ENCODE peak calls at places on chromosome 6, in four cellular contexts. E, Z, G and A are unnamed samples.

GRCh38 chr6:170572704-170573466 is 11.6 kb downstream of the PDCD2 start:
- DNase-seq in Z (no peak), E (no peak), G (no peak), A (no peak)

GRCh38 chr6:144340541-144341371 is 55.6 kb downstream of the UTRN start:
- DNase-seq in Z (no peak), E (no peak), G (no peak), A (no peak)

GRCh38 chr6:6556738-6557503 is 31.6 kb upstream of the LY86 start:
- DNase-seq in E (no peak), Z (no peak), G (no peak), A (peak; percentile 50)

GRCh38 chr6:901696-902455 is 208.9 kb upstream of the EXOC2 start:
- DNase-seq in Z (no peak), E (no peak), G (no peak), A (peak; percentile 43)

GRCh38 chr6:65416640-65417039 is 290.4 kb downstream of the EYS start:
- DNase-seq in Z (no peak), E (no peak), G (no peak), A (no peak)

GRCh38 chr6:144543006-144543871 is 258.1 kb downstream of the UTRN start:
- DNase-seq in G (no peak), Z (no peak), E (no peak), A (no peak)

GRCh38 chr6:142752348-142752747 is 192.6 kb downstream of the HIVEP2 start:
- DNase-seq in E (no peak), G (no peak), Z (no peak), A (no peak)

GRCh38 chr6:144262470-144263369 is 22.4 kb upstream of the UTRN start:
- DNase-seq in G (no peak), Z (no peak), E (no peak), A (no peak)

GRCh38 chr6:414447-414846 is 22.9 kb downstream of the IRF4 start:
- DNase-seq in Z (no peak), E (no peak), G (no peak), A (no peak)

GRCh38 chr6:154668156-154668555 is 65.1 kb upstream of the SCAF8 start:
- DNase-seq in G (no peak), E (no peak), Z (no peak), A (no peak)

GRCh38 chr6:46949662-46950280 is 28.0 kb upstream of the ADGRF5 start:
- DNase-seq in E (peak; percentile 27), Z (no peak), G (no peak), A (peak; percentile 25)

GRCh38 chr6:125747589-125748533 is 1.6 kb upstream of the HEY2 start:
- DNase-seq in E (no peak), Z (no peak), G (no peak), A (peak; percentile 89)

GRCh38 chr6:168216139-168216538 is 103.4 kb downstream of the DACT2 start:
- DNase-seq in G (no peak), E (no peak), Z (no peak), A (peak; percentile 72)

GRCh38 chr6:87068804-87069203 is 26.1 kb downstream of the CGA start:
- DNase-seq in Z (no peak), G (no peak), E (no peak), A (no peak)

GRCh38 chr6:157669747-157670216 is 153.3 kb upstream of the SNX9 start:
- DNase-seq in Z (peak; percentile 71), E (peak; percentile 78), G (no peak), A (peak; percentile 78)

GRCh38 chr6:108635505-108636226 is 74.9 kb downstream of the FOXO3 start:
- DNase-seq in E (no peak), G (no peak), Z (no peak), A (no peak)

GRCh38 chr6:136757150-136757549 is 35.1 kb downstream of the MAP3K5 start:
- DNase-seq in E (no peak), G (no peak), Z (no peak), A (no peak)

GRCh38 chr6:101085327-101085726 is 204.2 kb upstream of the ASCC3 start:
- DNase-seq in E (no peak), G (no peak), Z (no peak), A (no peak)

GRCh38 chr6:33271608-33272357 is at the start of the genes RPS18 and VPS52:
- DNase-seq in E (peak; percentile 91), G (peak; percentile 90), Z (peak; percentile 92), A (peak; percentile 98)

GRCh38 chr6:81806793-81807565 is 54.5 kb upstream of the TENT5A start:
- DNase-seq in E (no peak), Z (no peak), G (no peak), A (no peak)

GRCh38 chr6:116409756-116410155 is 39.0 kb downstream of the DSE start:
- DNase-seq in Z (no peak), G (no peak), E (no peak), A (no peak)

GRCh38 chr6:33374359-33374910 is 17.2 kb upstream of the KIFC1 start:
- DNase-seq in E (no peak), G (no peak), Z (no peak), A (no peak)

GRCh38 chr6:112337209-112337638 is 9.9 kb upstream of the RFPL4B start:
- DNase-seq in Z (no peak), G (no peak), E (peak; percentile 60), A (no peak)

GRCh38 chr6:135331002-135331401 is 149.9 kb downstream of the MYB start:
- DNase-seq in Z (no peak), G (no peak), E (no peak), A (no peak)

GRCh38 chr6:92122746-92123145 is 1296.6 kb downstream of the EPHA7 start:
- DNase-seq in E (no peak), Z (no peak), G (no peak), A (no peak)

GRCh38 chr6:168939771-168940170 is 313.9 kb downstream of the THBS2 start:
- DNase-seq in G (no peak), E (no peak), Z (no peak), A (peak; percentile 29)

GRCh38 chr6:142195862-142196536 is 48.9 kb downstream of the VTA1 start:
- DNase-seq in G (no peak), E (no peak), Z (no peak), A (no peak)

GRCh38 chr6:157276134-157276532 is 47.2 kb downstream of the TMEM242 start:
- DNase-seq in G (no peak), E (no peak), Z (no peak), A (peak; percentile 80)

GRCh38 chr6:38341501-38341900 is 298.2 kb downstream of the BTBD9 start:
- DNase-seq in Z (no peak), G (no peak), E (no peak), A (no peak)

GRCh38 chr6:38336922-38337321 is 302.8 kb downstream of the BTBD9 start:
- DNase-seq in G (no peak), E (no peak), Z (no peak), A (no peak)

GRCh38 chr6:38345586-38345985 is 294.1 kb downstream of the BTBD9 start:
- DNase-seq in G (no peak), Z (no peak), E (no peak), A (no peak)

GRCh38 chr6:38337819-38338465 is 301.8 kb downstream of the BTBD9 start:
- DNase-seq in Z (no peak), E (no peak), G (no peak), A (no peak)

DNA sequence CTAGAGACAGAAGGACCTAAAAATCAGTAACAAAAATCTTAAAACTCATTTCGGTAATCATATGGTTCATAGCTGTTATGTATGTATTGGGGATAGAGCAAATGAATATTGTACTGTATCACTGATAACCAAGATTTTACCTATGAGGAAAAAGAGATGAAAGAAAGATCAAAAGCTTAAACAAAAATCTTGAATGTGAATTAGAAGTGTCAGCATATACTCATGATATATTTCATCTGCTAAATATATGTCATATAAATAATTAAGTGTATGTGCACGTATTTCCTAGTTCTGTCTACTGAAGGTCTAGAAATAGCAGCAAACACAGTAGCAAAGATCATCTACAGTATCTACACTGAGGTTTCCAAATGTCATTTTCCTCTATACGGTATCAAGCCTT is 299.8 kb downstream of the BTBD9 start:
- DNase-seq in E (no peak), Z (no peak), G (no peak), A (no peak)
- H3K4me3 ChIP-seq in E (no peak overlapping the region), Z (no peak overlapping the region), G (no peak overlapping the region), A (no peak overlapping the region)

DNA sequence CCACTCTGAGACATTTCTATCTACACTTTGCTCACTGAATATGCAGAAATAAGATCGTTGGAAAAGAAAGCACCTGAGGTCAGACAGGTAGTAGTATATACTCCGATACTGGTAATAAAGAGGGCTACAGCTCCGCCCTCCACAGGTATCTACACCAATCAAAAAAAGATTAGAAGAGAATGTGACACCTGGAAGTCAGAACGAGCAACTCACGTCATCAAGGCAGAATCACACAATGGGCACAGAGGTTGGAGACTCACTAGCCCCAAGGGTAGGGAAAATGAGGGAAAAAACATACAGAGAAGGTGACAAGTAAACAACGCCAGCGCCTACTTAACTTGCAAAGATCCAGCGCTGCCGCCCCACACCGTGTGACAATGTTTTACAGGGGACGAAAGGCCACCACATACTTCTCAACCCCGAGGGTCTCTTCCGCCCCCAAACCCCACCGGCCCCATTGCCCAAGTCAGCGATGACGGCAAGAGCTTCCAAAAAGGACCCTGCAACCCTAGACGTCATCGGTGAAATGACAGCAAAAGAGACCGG is 656 bp downstream of the LMBRD1 start:
- DNase-seq in E (no peak), G (no peak), Z (peak; percentile 48), A (peak; percentile 39)
- TF ChIP-seq POLR2A in E (no peak), G (no peak), Z (no peak), A (no peak)

GRCh38 chr6:12911387-12911960 is 194.9 kb downstream of the PHACTR1 start:
- DNase-seq in E (no peak), G (no peak), Z (no peak), A (no peak)
- TF ChIP-seq CTCF in E (peak; percentile 47), G (peak; percentile 66), Z (peak; percentile 51), A (no peak)

DNA sequence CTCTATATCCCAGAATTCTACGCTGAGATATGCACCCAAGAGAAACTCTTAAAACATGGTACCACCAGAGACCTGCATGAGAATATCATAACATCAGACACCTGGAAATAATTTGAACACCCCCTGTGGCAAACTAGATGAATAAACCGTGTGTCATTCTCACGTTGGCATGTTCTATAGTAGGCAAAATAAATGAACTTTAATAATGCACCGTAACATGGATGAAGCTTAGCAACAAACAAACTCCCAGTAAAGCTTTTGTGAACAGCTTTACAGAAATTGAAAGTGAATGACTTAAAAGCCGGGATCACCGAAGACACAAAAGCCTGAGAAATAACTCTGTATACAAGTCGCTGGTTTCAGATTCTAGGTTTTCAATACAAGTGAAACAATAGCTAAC is 1166.8 kb upstream of the CITED2 start:
- DNase-seq in G (no peak), Z (no peak), E (no peak), A (no peak)
- H3K4me3 ChIP-seq in G (no peak overlapping the region), Z (no peak overlapping the region), E (no peak overlapping the region), A (no peak overlapping the region)

GRCh38 chr6:129046526-129046925 is 163.6 kb downstream of the LAMA2 start:
- DNase-seq in Z (no peak), E (no peak), G (no peak), A (no peak)
- TF ChIP-seq POLR2A in Z (no peak), E (no peak), G (no peak), A (no peak)

DNA sequence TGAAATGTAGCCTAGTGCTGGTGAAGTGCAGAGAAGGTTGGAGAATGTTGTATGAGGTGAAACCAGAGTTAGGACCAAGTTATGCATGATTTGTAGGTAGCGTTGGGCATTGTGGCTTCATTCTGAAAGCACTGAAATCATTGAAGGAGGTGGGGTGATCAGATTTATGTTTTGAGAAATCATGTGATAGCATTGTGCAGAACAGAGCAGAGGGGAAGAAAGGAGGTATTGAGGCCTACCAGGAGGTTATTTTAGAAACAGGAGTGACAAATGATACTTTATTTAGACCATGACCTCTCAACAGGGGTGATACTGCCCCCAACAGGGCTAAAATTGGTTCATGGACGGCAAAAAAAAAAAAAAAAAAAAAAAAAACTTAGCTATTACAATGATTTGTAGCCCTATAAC is 15.6 kb upstream of the HMGN3 start:
- DNase-seq in E (no peak), Z (no peak), G (no peak), A (no peak)
- TF ChIP-seq CTCF in E (no peak), Z (no peak), G (no peak), A (no peak)